ENCODE peak calls at places on chromosomes 16 and 17, in six cellular contexts. One of them, this sample, is unnamed. For H3K4me1, the result is how much of the 10 kb centered on the place peaks cover.

GRCh38 chr16:10741844-10742243 is 1.8 kb upstream of the NUBP1 start:
- DNase-seq in thoracic aorta: no peak
- DNase-seq in astrocyte: peak
- DNase-seq in heart right ventricle: peak
- DNase-seq in uterus: no peak
- DNase-seq in iPS DF 6.9: no peak
- DNase-seq in this sample: peak

GRCh38 chr17:1714488-1714979 is 4.4 kb upstream of the TLCD2 start:
- DNase-seq in heart right ventricle: peak
- DNase-seq in iPS DF 6.9: peak
- DNase-seq in astrocyte: peak
- DNase-seq in thoracic aorta: peak
- DNase-seq in uterus: peak
- DNase-seq in this sample: peak

GRCh38 chr17:57810740-57811632 is 38.9 kb downstream of the MRPS23 start:
- DNase-seq in iPS DF 6.9: no peak
- DNase-seq in uterus: peak
- DNase-seq in astrocyte: peak
- DNase-seq in thoracic aorta: no peak
- DNase-seq in heart right ventricle: peak
- DNase-seq in this sample: peak

GRCh38 chr17:45225051-45225700 is 3.5 kb downstream of the FMNL1 start:
- DNase-seq in thoracic aorta: no peak
- DNase-seq in astrocyte: no peak
- DNase-seq in iPS DF 6.9: no peak
- DNase-seq in heart right ventricle: no peak
- DNase-seq in uterus: no peak
- DNase-seq in this sample: peak

GRCh38 chr16:2784536-2785100 is 2.7 kb downstream of the PRSS33 start:
- DNase-seq in astrocyte: no peak
- DNase-seq in uterus: peak
- DNase-seq in iPS DF 6.9: no peak
- DNase-seq in heart right ventricle: no peak
- DNase-seq in thoracic aorta: no peak
- DNase-seq in this sample: no peak

GRCh38 chr17:7107012-7107754 is 7.4 kb downstream of the ASGR2 start:
- DNase-seq in heart right ventricle: no peak
- DNase-seq in iPS DF 6.9: no peak
- DNase-seq in astrocyte: no peak
- DNase-seq in uterus: no peak
- DNase-seq in thoracic aorta: no peak
- DNase-seq in this sample: no peak

GRCh38 chr16:70252355-70252988 is 732 bp upstream of the EXOSC6 start:
- DNase-seq in uterus: no peak
- DNase-seq in thoracic aorta: no peak
- DNase-seq in heart right ventricle: no peak
- DNase-seq in astrocyte: no peak
- DNase-seq in iPS DF 6.9: no peak
- DNase-seq in this sample: no peak

GRCh38 chr17:9141423-9141753 is 120.1 kb downstream of the NTN1 start:
- DNase-seq in thoracic aorta: no peak
- DNase-seq in heart right ventricle: no peak
- DNase-seq in astrocyte: no peak
- DNase-seq in uterus: no peak
- DNase-seq in iPS DF 6.9: no peak
- DNase-seq in this sample: no peak

GRCh38 chr17:72388765-72389473 is 268.1 kb downstream of the SOX9 start:
- DNase-seq in heart right ventricle: no peak
- DNase-seq in iPS DF 6.9: no peak
- DNase-seq in thoracic aorta: no peak
- DNase-seq in uterus: no peak
- DNase-seq in astrocyte: no peak
- DNase-seq in this sample: peak

GRCh38 chr16:53771655-53772497 is 67.9 kb downstream of the FTO start:
- DNase-seq in astrocyte: no peak
- DNase-seq in heart right ventricle: no peak
- DNase-seq in uterus: no peak
- DNase-seq in iPS DF 6.9: no peak
- DNase-seq in thoracic aorta: no peak
- DNase-seq in this sample: no peak
- H3K4me1 ChIP-seq in astrocyte: half or more
- H3K4me1 ChIP-seq in heart right ventricle: half or more
- H3K4me1 ChIP-seq in uterus: under half
- H3K4me1 ChIP-seq in iPS DF 6.9: under half
- H3K4me1 ChIP-seq in thoracic aorta: half or more
- H3K4me1 ChIP-seq in this sample: half or more

GRCh38 chr17:17922198-17922901 is 49.9 kb downstream of the TOM1L2 start:
- DNase-seq in thoracic aorta: no peak
- DNase-seq in iPS DF 6.9: no peak
- DNase-seq in uterus: peak
- DNase-seq in astrocyte: no peak
- DNase-seq in heart right ventricle: no peak
- DNase-seq in this sample: no peak
- H3K4me3 ChIP-seq in thoracic aorta: no peak
- H3K4me3 ChIP-seq in iPS DF 6.9: no peak
- H3K4me3 ChIP-seq in uterus: no peak
- H3K4me3 ChIP-seq in astrocyte: no peak
- H3K4me3 ChIP-seq in heart right ventricle: no peak
- H3K4me3 ChIP-seq in this sample: no peak

DNA sequence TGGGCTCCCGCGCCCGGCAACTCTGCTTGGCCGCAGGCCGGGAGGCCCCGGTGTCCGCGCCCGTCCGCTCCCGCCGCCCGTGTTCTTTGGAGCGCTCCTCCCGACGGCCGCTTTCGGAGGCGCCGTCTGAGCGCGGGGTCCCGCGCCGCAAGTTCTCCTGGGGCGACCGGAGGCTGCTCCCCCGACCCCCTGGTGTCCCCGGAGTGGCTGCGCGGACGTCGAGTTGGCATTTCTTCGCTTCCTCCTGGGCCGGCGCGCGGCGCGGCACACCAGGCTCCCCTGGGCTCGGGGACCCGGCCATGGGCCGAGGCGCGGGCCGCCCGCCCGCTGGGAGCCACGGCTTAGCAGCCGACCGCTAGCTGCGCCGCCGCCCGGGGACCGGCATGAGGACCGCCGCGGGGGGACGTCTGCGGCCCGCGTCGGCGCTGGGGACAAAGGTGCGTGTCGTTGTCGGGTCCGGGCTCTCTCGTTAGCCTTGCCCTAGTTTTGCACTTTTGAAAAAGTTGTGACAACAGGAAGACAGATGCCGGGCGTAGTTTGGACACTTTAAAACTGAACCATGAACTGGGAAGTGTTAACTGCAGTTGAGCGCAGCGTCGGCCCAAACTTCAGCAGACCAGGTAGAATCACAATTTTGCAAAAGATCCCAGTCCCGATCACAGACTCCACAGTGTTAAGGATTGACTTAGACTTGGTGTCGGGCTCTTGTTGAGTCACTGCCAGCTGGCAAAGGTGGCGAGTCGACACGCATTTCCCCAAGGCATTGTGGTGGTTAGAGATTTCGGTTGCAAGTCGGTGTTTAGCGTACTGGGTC is 700 bp downstream of the UBN1 start:
- DNase-seq in uterus: peak
- DNase-seq in heart right ventricle: peak
- DNase-seq in thoracic aorta: no peak
- DNase-seq in astrocyte: peak
- DNase-seq in iPS DF 6.9: no peak
- DNase-seq in this sample: peak
- H3K4me1 ChIP-seq in uterus: under half
- H3K4me1 ChIP-seq in heart right ventricle: half or more
- H3K4me1 ChIP-seq in thoracic aorta: half or more
- H3K4me1 ChIP-seq in astrocyte: under half
- H3K4me1 ChIP-seq in iPS DF 6.9: under half
- H3K4me1 ChIP-seq in this sample: under half

GRCh38 chr17:38564254-38564605 is 41.5 kb downstream of the SRCIN1 start:
- DNase-seq in astrocyte: no peak
- DNase-seq in thoracic aorta: no peak
- DNase-seq in uterus: no peak
- DNase-seq in iPS DF 6.9: no peak
- DNase-seq in heart right ventricle: no peak
- DNase-seq in this sample: no peak

GRCh38 chr17:38561416-38562214 is 44.1 kb downstream of the SRCIN1 start:
- DNase-seq in astrocyte: no peak
- DNase-seq in thoracic aorta: no peak
- DNase-seq in iPS DF 6.9: no peak
- DNase-seq in uterus: no peak
- DNase-seq in heart right ventricle: no peak
- DNase-seq in this sample: no peak

GRCh38 chr17:38563362-38564253 is 42.1 kb downstream of the SRCIN1 start:
- DNase-seq in astrocyte: no peak
- DNase-seq in uterus: no peak
- DNase-seq in heart right ventricle: no peak
- DNase-seq in thoracic aorta: no peak
- DNase-seq in iPS DF 6.9: peak
- DNase-seq in this sample: no peak

GRCh38 chr17:38562215-38562569 is 43.6 kb downstream of the SRCIN1 start:
- DNase-seq in thoracic aorta: no peak
- DNase-seq in uterus: no peak
- DNase-seq in iPS DF 6.9: no peak
- DNase-seq in astrocyte: no peak
- DNase-seq in heart right ventricle: no peak
- DNase-seq in this sample: no peak

DNA sequence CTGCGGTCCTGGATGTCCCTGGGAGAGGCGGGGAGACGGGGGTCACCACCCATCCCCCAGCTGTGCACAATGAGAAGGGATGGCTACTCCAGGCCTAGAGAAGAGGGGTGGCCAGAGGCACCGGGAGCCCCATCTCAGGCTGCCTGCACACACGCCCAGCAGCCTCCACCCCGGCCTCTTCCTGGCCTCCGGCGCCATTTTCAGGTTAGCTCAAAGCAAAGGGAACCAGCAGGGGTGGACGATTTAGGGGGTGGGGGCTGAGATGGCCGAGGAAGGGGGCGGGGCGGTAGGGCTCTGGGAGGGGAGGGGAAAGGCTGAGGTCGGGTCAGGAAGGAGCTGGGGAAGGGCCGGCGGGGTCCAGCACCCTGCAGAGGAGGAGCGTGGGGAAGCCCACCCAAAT is 42.8 kb downstream of the SRCIN1 start:
- DNase-seq in iPS DF 6.9: no peak
- DNase-seq in thoracic aorta: no peak
- DNase-seq in uterus: no peak
- DNase-seq in heart right ventricle: no peak
- DNase-seq in astrocyte: no peak
- DNase-seq in this sample: no peak
- H3K4me3 ChIP-seq in iPS DF 6.9: peak
- H3K4me3 ChIP-seq in thoracic aorta: no peak
- H3K4me3 ChIP-seq in uterus: no peak
- H3K4me3 ChIP-seq in heart right ventricle: no peak
- H3K4me3 ChIP-seq in astrocyte: no peak
- H3K4me3 ChIP-seq in this sample: no peak

This sample was measured in SJCRH30.